ENCODE peak calls at places on chromosomes 7 and 10, in six cellular contexts. One of them, this sample, is unnamed.
A peak's percentile ranks its signal among the peaks of the same experiment; 100 is the strongest.

GRCh38 chr7:20220824-20221547 is 3.8 kb upstream of the MACC1 start:
- DNase-seq in GM12865: peak; percentile 80
- DNase-seq in AG04450: peak; percentile 89
- DNase-seq in AG10803: peak; percentile 99
- DNase-seq in fibroblast of lung: peak; percentile 98
- DNase-seq in left ventricle myocardium inferior: no peak
- DNase-seq in this sample: peak; percentile 99

GRCh38 chr10:67788028-67788886 is 49.7 kb downstream of the DNAJC12 start:
- DNase-seq in GM12865: peak; percentile 81
- DNase-seq in AG04450: no peak
- DNase-seq in AG10803: no peak
- DNase-seq in fibroblast of lung: peak; percentile 9
- DNase-seq in left ventricle myocardium inferior: peak; percentile 57
- DNase-seq in this sample: no peak

GRCh38 chr10:122176232-122176865 is 94.7 kb upstream of the BTBD16 start:
- DNase-seq in GM12865: no peak
- DNase-seq in AG04450: no peak
- DNase-seq in AG10803: no peak
- DNase-seq in fibroblast of lung: peak; percentile 53
- DNase-seq in left ventricle myocardium inferior: no peak
- DNase-seq in this sample: peak; percentile 20

GRCh38 chr10:127337801-127338200 is 141.4 kb upstream of the INSYN2A start:
- DNase-seq in GM12865: no peak
- DNase-seq in AG04450: no peak
- DNase-seq in AG10803: no peak
- DNase-seq in fibroblast of lung: no peak
- DNase-seq in left ventricle myocardium inferior: no peak
- DNase-seq in this sample: peak; percentile 23

GRCh38 chr10:17219024-17219423 is 9.0 kb upstream of the VIM start:
- DNase-seq in GM12865: no peak
- DNase-seq in AG04450: no peak
- DNase-seq in AG10803: peak; percentile 72
- DNase-seq in fibroblast of lung: peak; percentile 88
- DNase-seq in left ventricle myocardium inferior: no peak
- DNase-seq in this sample: peak; percentile 52

GRCh38 chr7:91843831-91844230 is 36.7 kb downstream of the MTERF1 start:
- DNase-seq in GM12865: peak; percentile 32
- DNase-seq in AG04450: no peak
- DNase-seq in AG10803: no peak
- DNase-seq in fibroblast of lung: no peak
- DNase-seq in left ventricle myocardium inferior: no peak
- DNase-seq in this sample: no peak

GRCh38 chr10:123993534-123994416 is 99.6 kb downstream of the CHST15 start:
- DNase-seq in GM12865: no peak
- DNase-seq in AG04450: no peak
- DNase-seq in AG10803: no peak
- DNase-seq in fibroblast of lung: no peak
- DNase-seq in left ventricle myocardium inferior: no peak
- DNase-seq in this sample: no peak

GRCh38 chr7:151455690-151456089 is 15.7 kb upstream of the CRYGN start:
- DNase-seq in GM12865: no peak
- DNase-seq in AG04450: no peak
- DNase-seq in AG10803: no peak
- DNase-seq in fibroblast of lung: no peak
- DNase-seq in left ventricle myocardium inferior: no peak
- DNase-seq in this sample: no peak

GRCh38 chr10:586716-587115 is 102.8 kb downstream of the DIP2C start:
- DNase-seq in GM12865: no peak
- DNase-seq in AG04450: no peak
- DNase-seq in AG10803: no peak
- DNase-seq in fibroblast of lung: no peak
- DNase-seq in left ventricle myocardium inferior: no peak
- DNase-seq in this sample: no peak

GRCh38 chr7:116782177-116782711 is 80.1 kb upstream of the CAPZA2 start:
- DNase-seq in GM12865: no peak
- DNase-seq in AG04450: no peak
- DNase-seq in AG10803: peak; percentile 93
- DNase-seq in fibroblast of lung: peak; percentile 89
- DNase-seq in left ventricle myocardium inferior: no peak
- DNase-seq in this sample: peak; percentile 42

GRCh38 chr7:90594791-90595317 is 1.3 kb upstream of the CDK14 start:
- DNase-seq in GM12865: no peak
- DNase-seq in AG04450: no peak
- DNase-seq in AG10803: peak; percentile 75
- DNase-seq in fibroblast of lung: peak; percentile 96
- DNase-seq in left ventricle myocardium inferior: peak; percentile 39
- DNase-seq in this sample: peak; percentile 85

GRCh38 chr10:29627201-29628105 is 7.3 kb downstream of the SVIL start:
- DNase-seq in GM12865: no peak
- DNase-seq in AG04450: no peak
- DNase-seq in AG10803: peak; percentile 86
- DNase-seq in fibroblast of lung: peak; percentile 71
- DNase-seq in left ventricle myocardium inferior: no peak
- DNase-seq in this sample: peak; percentile 92

GRCh38 chr7:123811056-123811455 is 33.9 kb upstream of the HYAL4 start:
- DNase-seq in GM12865: no peak
- DNase-seq in AG04450: no peak
- DNase-seq in AG10803: peak; percentile 23
- DNase-seq in fibroblast of lung: peak; percentile 3
- DNase-seq in left ventricle myocardium inferior: no peak
- DNase-seq in this sample: peak; percentile 48

GRCh38 chr10:43822509-43823236 is 174.0 kb upstream of the ZNF32 start:
- DNase-seq in GM12865: no peak
- DNase-seq in AG04450: no peak
- DNase-seq in AG10803: peak; percentile 64
- DNase-seq in fibroblast of lung: no peak
- DNase-seq in left ventricle myocardium inferior: no peak
- DNase-seq in this sample: no peak

GRCh38 chr10:17640331-17640816 is 3.6 kb upstream of the STAM start:
- DNase-seq in GM12865: no peak
- DNase-seq in AG04450: no peak
- DNase-seq in AG10803: no peak
- DNase-seq in fibroblast of lung: no peak
- DNase-seq in left ventricle myocardium inferior: no peak
- DNase-seq in this sample: no peak

GRCh38 chr7:29126804-29127203 is 19.5 kb downstream of the CPVL start:
- DNase-seq in GM12865: no peak
- DNase-seq in AG04450: no peak
- DNase-seq in AG10803: no peak
- DNase-seq in fibroblast of lung: no peak
- DNase-seq in left ventricle myocardium inferior: no peak
- DNase-seq in this sample: no peak

GRCh38 chr10:14608381-14609001 is 166.2 kb downstream of the FAM107B start:
- DNase-seq in GM12865: peak; percentile 63
- DNase-seq in AG04450: no peak
- DNase-seq in AG10803: no peak
- DNase-seq in fibroblast of lung: no peak
- DNase-seq in left ventricle myocardium inferior: no peak
- DNase-seq in this sample: no peak

GRCh38 chr10:89861584-89862287 is 160.3 kb downstream of the KIF20B start:
- DNase-seq in GM12865: peak; percentile 27
- DNase-seq in AG04450: no peak
- DNase-seq in AG10803: peak; percentile 38
- DNase-seq in fibroblast of lung: peak; percentile 88
- DNase-seq in left ventricle myocardium inferior: no peak
- DNase-seq in this sample: peak; percentile 42

GRCh38 chr7:47518827-47519226 is 63.1 kb downstream of the TNS3 start:
- DNase-seq in GM12865: no peak
- DNase-seq in AG04450: no peak
- DNase-seq in AG10803: peak; percentile 57
- DNase-seq in fibroblast of lung: peak; percentile 90
- DNase-seq in left ventricle myocardium inferior: no peak
- DNase-seq in this sample: no peak

GRCh38 chr10:10418397-10418796 is 599.3 kb upstream of the CELF2 start:
- DNase-seq in GM12865: peak; percentile 65
- DNase-seq in AG04450: no peak
- DNase-seq in AG10803: no peak
- DNase-seq in fibroblast of lung: no peak
- DNase-seq in left ventricle myocardium inferior: no peak
- DNase-seq in this sample: no peak

GRCh38 chr7:157239571-157240270 is 97.1 kb upstream of the DNAJB6 start:
- DNase-seq in GM12865: no peak
- DNase-seq in AG04450: no peak
- DNase-seq in AG10803: no peak
- DNase-seq in fibroblast of lung: no peak
- DNase-seq in left ventricle myocardium inferior: no peak
- DNase-seq in this sample: no peak
- TF ChIP-seq CTCF in GM12865: no peak
- TF ChIP-seq CTCF in AG04450: no peak
- TF ChIP-seq CTCF in AG10803: no peak
- TF ChIP-seq CTCF in fibroblast of lung: no peak
- TF ChIP-seq CTCF in left ventricle myocardium inferior: no peak
- TF ChIP-seq CTCF in this sample: no peak

GRCh38 chr7:130913721-130914588 is 179.9 kb upstream of the KLF14 start:
- DNase-seq in GM12865: no peak
- DNase-seq in AG04450: no peak
- DNase-seq in AG10803: no peak
- DNase-seq in fibroblast of lung: no peak
- DNase-seq in left ventricle myocardium inferior: no peak
- DNase-seq in this sample: no peak

GRCh38 chr7:130917669-130918128 is 183.7 kb upstream of the KLF14 start:
- DNase-seq in GM12865: no peak
- DNase-seq in AG04450: no peak
- DNase-seq in AG10803: no peak
- DNase-seq in fibroblast of lung: peak; percentile 81
- DNase-seq in left ventricle myocardium inferior: no peak
- DNase-seq in this sample: no peak

GRCh38 chr7:130912910-130913720 is 179.1 kb upstream of the KLF14 start:
- DNase-seq in GM12865: peak; percentile 92
- DNase-seq in AG04450: peak; percentile 95
- DNase-seq in AG10803: peak; percentile 98
- DNase-seq in fibroblast of lung: peak; percentile 99
- DNase-seq in left ventricle myocardium inferior: peak; percentile 49
- DNase-seq in this sample: peak; percentile 99

GRCh38 chr7:130912086-130912909 is 178.3 kb upstream of the KLF14 start:
- DNase-seq in GM12865: no peak
- DNase-seq in AG04450: peak; percentile 67
- DNase-seq in AG10803: peak; percentile 92
- DNase-seq in fibroblast of lung: peak; percentile 92
- DNase-seq in left ventricle myocardium inferior: no peak
- DNase-seq in this sample: peak; percentile 90

GRCh38 chr7:130914589-130915294 is 180.7 kb upstream of the KLF14 start:
- DNase-seq in GM12865: no peak
- DNase-seq in AG04450: no peak
- DNase-seq in AG10803: no peak
- DNase-seq in fibroblast of lung: no peak
- DNase-seq in left ventricle myocardium inferior: no peak
- DNase-seq in this sample: no peak
- H3K4me3 ChIP-seq in GM12865: peak overlapping the region; percentile 62
- H3K4me3 ChIP-seq in AG04450: no peak overlapping the region
- H3K4me3 ChIP-seq in AG10803: no peak overlapping the region
- H3K4me3 ChIP-seq in fibroblast of lung: no peak overlapping the region
- H3K4me3 ChIP-seq in left ventricle myocardium inferior: no peak overlapping the region
- H3K4me3 ChIP-seq in this sample: no peak overlapping the region

DNA sequence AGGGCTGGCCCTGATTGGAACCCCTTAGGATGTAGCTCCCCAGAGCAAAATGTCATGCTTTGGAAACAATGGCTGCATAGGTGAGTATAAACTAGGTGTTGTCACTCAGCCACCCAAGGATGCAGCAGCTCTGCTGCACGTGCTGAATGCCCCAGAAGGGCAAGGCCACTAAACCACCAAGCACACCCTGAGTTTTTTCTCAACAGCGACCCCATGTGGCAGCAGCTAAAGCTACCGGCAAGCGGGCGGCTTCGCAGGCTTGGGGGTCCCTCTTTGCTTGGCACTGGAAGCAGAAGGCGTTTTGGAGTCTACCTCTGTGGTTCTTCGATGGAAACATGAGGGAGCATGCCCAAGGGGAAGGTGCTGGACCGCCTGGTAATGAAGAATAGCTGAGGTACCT is 152.3 kb downstream of the GFRA1 start:
- DNase-seq in GM12865: peak; percentile 5
- DNase-seq in AG04450: no peak
- DNase-seq in AG10803: no peak
- DNase-seq in fibroblast of lung: no peak
- DNase-seq in left ventricle myocardium inferior: no peak
- DNase-seq in this sample: no peak
- TF ChIP-seq CTCF in GM12865: peak; percentile 16
- TF ChIP-seq CTCF in AG04450: no peak
- TF ChIP-seq CTCF in AG10803: no peak
- TF ChIP-seq CTCF in fibroblast of lung: no peak
- TF ChIP-seq CTCF in left ventricle myocardium inferior: no peak
- TF ChIP-seq CTCF in this sample: no peak

GRCh38 chr7:1226155-1226901 is 6.3 kb upstream of the UNCX start:
- DNase-seq in GM12865: no peak
- DNase-seq in AG04450: no peak
- DNase-seq in AG10803: no peak
- DNase-seq in fibroblast of lung: no peak
- DNase-seq in left ventricle myocardium inferior: no peak
- DNase-seq in this sample: no peak

GRCh38 chr7:1225462-1226154 is 7.1 kb upstream of the UNCX start:
- DNase-seq in GM12865: no peak
- DNase-seq in AG04450: no peak
- DNase-seq in AG10803: no peak
- DNase-seq in fibroblast of lung: no peak
- DNase-seq in left ventricle myocardium inferior: no peak
- DNase-seq in this sample: no peak

GRCh38 chr7:1220958-1221745 is 11.5 kb upstream of the UNCX start:
- DNase-seq in GM12865: no peak
- DNase-seq in AG04450: no peak
- DNase-seq in AG10803: no peak
- DNase-seq in fibroblast of lung: no peak
- DNase-seq in left ventricle myocardium inferior: no peak
- DNase-seq in this sample: no peak

GRCh38 chr7:1224093-1224702 is 8.5 kb upstream of the UNCX start:
- DNase-seq in GM12865: no peak
- DNase-seq in AG04450: no peak
- DNase-seq in AG10803: no peak
- DNase-seq in fibroblast of lung: no peak
- DNase-seq in left ventricle myocardium inferior: no peak
- DNase-seq in this sample: no peak

DNA sequence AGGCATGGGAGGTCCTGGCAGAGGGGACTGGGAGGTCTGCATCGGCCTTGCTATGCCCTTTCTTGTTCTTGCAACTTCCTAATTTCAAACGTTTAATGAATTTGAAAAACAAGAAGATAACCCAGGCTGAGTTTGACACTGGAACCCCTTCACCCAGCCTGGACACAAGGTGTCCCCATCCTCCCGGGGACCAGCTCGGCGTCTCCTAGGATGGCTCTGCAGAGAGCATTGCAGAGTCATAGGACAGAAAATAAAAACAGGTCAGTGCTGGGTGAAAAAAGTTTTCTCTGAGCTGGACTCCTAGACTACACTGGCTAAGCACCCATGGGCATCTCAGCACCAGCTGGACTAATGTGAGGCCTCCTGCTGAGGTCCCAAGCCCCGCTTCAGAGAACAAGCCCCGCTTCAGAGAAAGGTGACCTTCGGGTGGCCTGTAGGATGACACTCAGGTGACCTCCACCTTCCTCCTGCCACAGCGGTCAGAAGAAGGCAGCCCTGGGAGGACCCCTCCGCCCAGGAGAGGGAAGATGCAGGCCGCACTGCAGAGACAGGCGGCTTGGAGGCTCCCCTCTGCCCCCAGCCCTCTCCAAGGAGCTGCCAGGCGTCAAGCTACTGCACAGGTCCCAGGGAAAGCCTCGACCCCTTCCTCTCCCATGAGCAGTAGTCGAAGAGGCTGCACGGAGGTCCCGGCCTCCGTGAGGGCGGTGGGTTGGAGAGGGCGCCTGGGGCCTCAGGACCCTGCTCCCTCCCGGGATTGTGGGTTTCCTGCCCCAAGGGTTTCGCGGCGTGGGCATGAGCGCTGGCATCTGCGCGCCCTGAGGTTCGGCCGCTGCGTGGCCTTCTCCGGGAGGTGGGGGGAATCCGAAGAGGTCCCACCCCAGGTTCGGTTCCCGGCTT is 9.2 kb upstream of the UNCX start:
- DNase-seq in GM12865: peak; percentile 21
- DNase-seq in AG04450: no peak
- DNase-seq in AG10803: no peak
- DNase-seq in fibroblast of lung: no peak
- DNase-seq in left ventricle myocardium inferior: no peak
- DNase-seq in this sample: no peak
- H3K4me3 ChIP-seq in GM12865: no peak overlapping the region
- H3K4me3 ChIP-seq in AG04450: no peak overlapping the region
- H3K4me3 ChIP-seq in AG10803: no peak overlapping the region
- H3K4me3 ChIP-seq in fibroblast of lung: no peak overlapping the region
- H3K4me3 ChIP-seq in left ventricle myocardium inferior: no peak overlapping the region
- H3K4me3 ChIP-seq in this sample: no peak overlapping the region